ENCODE peak calls at places on chromosomes 5 and 9, in six cellular contexts. T is AG09309; S is activated effector memory CD4-positive, alpha-beta T cell treated with Interleukin-2 at 50 U/mL for 16 hours; M is cardiac muscle cell; R is posterior vena cava; D is heart left ventricle. E is an unnamed sample.

GRCh38 chr9:19995619-19996018 is 206.8 kb upstream of the SLC24A2 start:
- DNase-seq in T (no peak), S (no peak), M (no peak), R (no peak), D (no peak), E (no peak)

GRCh38 chr5:154945695-154946301 is 4.9 kb downstream of the MRPL22 start:
- DNase-seq in T (no peak), S (no peak), M (peak), R (no peak), D (no peak), E (peak)

GRCh38 chr9:37405764-37406380 is 16.6 kb upstream of the GRHPR start:
- DNase-seq in T (no peak), S (no peak), M (peak), R (peak), D (no peak), E (no peak)

GRCh38 chr5:99900302-99900811 is 634.8 kb upstream of the FAM174A start:
- DNase-seq in T (no peak), S (no peak), M (no peak), R (no peak), D (no peak), E (no peak)

GRCh38 chr5:158923799-158924551 is 175.7 kb downstream of the EBF1 start:
- DNase-seq in T (no peak), S (no peak), M (no peak), R (no peak), D (no peak), E (peak)

GRCh38 chr5:93724791-93725190 is 16.6 kb downstream of the POU5F2 start:
- DNase-seq in T (no peak), S (no peak), M (no peak), R (no peak), D (no peak), E (no peak)

GRCh38 chr5:125720745-125721144 is 702.5 kb upstream of the GRAMD2B start:
- DNase-seq in T (no peak), S (no peak), M (no peak), R (no peak), D (no peak), E (no peak)

GRCh38 chr9:6833518-6834192 is 75.9 kb downstream of the KDM4C start:
- DNase-seq in T (no peak), S (no peak), M (peak), R (no peak), D (no peak), E (no peak)

GRCh38 chr5:102749416-102750021 is 5.6 kb upstream of the PAM start:
- DNase-seq in T (no peak), S (no peak), M (no peak), R (no peak), D (no peak), E (no peak)

GRCh38 chr9:16064701-16065230 is 511.9 kb downstream of the CCDC171 start:
- DNase-seq in T (no peak), S (no peak), M (no peak), R (no peak), D (no peak), E (no peak)

GRCh38 chr5:132087661-132088060 is 14.1 kb downstream of the CSF2 start:
- DNase-seq in T (no peak), S (no peak), M (no peak), R (peak), D (no peak), E (no peak)

GRCh38 chr5:81650992-81651391 is 99.9 kb downstream of the SSBP2 start:
- DNase-seq in T (no peak), S (no peak), M (no peak), R (no peak), D (no peak), E (no peak)

GRCh38 chr9:109110326-109111014 is 9.3 kb downstream of the TMEM245 start:
- DNase-seq in T (no peak), S (no peak), M (peak), R (no peak), D (no peak), E (no peak)

GRCh38 chr5:180328296-180329137 is 24.6 kb downstream of the GFPT2 start:
- DNase-seq in T (no peak), S (peak), M (peak), R (peak), D (peak), E (peak)

GRCh38 chr9:133321411-133321935 is 14.5 kb downstream of the SURF6 start:
- DNase-seq in T (no peak), S (no peak), M (no peak), R (no peak), D (no peak), E (no peak)

GRCh38 chr5:181215997-181216982 is 6.8 kb upstream of the TRIM41 start:
- DNase-seq in T (no peak), S (peak), M (no peak), R (peak), D (no peak), E (no peak)

GRCh38 chr9:20620658-20621552 is 1.4 kb downstream of the MLLT3 start:
- DNase-seq in T (no peak), S (peak), M (peak), R (peak), D (peak), E (peak)

GRCh38 chr5:10801931-10802674 is 41.1 kb upstream of the DAP start:
- DNase-seq in T (no peak), S (no peak), M (peak), R (no peak), D (no peak), E (peak)

GRCh38 chr5:177446184-177447065 is at the start of gene PRR7:
- DNase-seq in T (no peak), S (peak), M (peak), R (peak), D (peak), E (peak)

GRCh38 chr5:152592416-152592815 is 187.3 kb upstream of the NMUR2 start:
- DNase-seq in T (no peak), S (no peak), M (no peak), R (no peak), D (no peak), E (no peak)

GRCh38 chr9:98378206-98379193 is 123.1 kb upstream of the TBC1D2 start:
- DNase-seq in T (no peak), S (no peak), M (peak), R (no peak), D (no peak), E (no peak)